ENCODE peak calls at places on chromosome 11, in nine cellular contexts. One of them, this sample, is unnamed.

GRCh38 chr11:117972589-117973445 is 13.4 kb upstream of the IL10RA start:
- DNase-seq in GM06990: no peak
- DNase-seq in lower lobe of right lung: no peak
- DNase-seq in uterus: no peak
- DNase-seq in kidney epithelial cell: no peak
- DNase-seq in HepG2: no peak
- DNase-seq in thoracic aorta: no peak
- DNase-seq in keratinocyte: no peak
- DNase-seq in MM.1S: no peak
- DNase-seq in this sample: no peak

GRCh38 chr11:76626921-76627391 is 43.6 kb downstream of the LRRC32 start:
- DNase-seq in HepG2: no peak
- DNase-seq in MM.1S: peak; percentile 95
- DNase-seq in uterus: no peak
- DNase-seq in thoracic aorta: no peak
- DNase-seq in keratinocyte: no peak
- DNase-seq in GM06990: peak; percentile 82
- DNase-seq in kidney epithelial cell: no peak
- DNase-seq in lower lobe of right lung: no peak
- DNase-seq in this sample: no peak

GRCh38 chr11:67277231-67277961 is 11.1 kb downstream of the GRK2 start:
- DNase-seq in MM.1S: peak; percentile 97
- DNase-seq in uterus: peak; percentile 80
- DNase-seq in GM06990: peak; percentile 92
- DNase-seq in kidney epithelial cell: no peak
- DNase-seq in thoracic aorta: peak; percentile 56
- DNase-seq in lower lobe of right lung: peak; percentile 97
- DNase-seq in HepG2: no peak
- DNase-seq in keratinocyte: no peak
- DNase-seq in this sample: peak; percentile 91

GRCh38 chr11:77750757-77751156 is 69.8 kb downstream of the RSF1 start:
- DNase-seq in GM06990: no peak
- DNase-seq in uterus: no peak
- DNase-seq in MM.1S: no peak
- DNase-seq in thoracic aorta: no peak
- DNase-seq in kidney epithelial cell: no peak
- DNase-seq in keratinocyte: no peak
- DNase-seq in lower lobe of right lung: no peak
- DNase-seq in HepG2: no peak
- DNase-seq in this sample: no peak

GRCh38 chr11:85661972-85662664 is 2.8 kb downstream of the CREBZF start:
- DNase-seq in keratinocyte: no peak
- DNase-seq in HepG2: no peak
- DNase-seq in MM.1S: no peak
- DNase-seq in GM06990: no peak
- DNase-seq in thoracic aorta: no peak
- DNase-seq in uterus: no peak
- DNase-seq in lower lobe of right lung: no peak
- DNase-seq in kidney epithelial cell: no peak
- DNase-seq in this sample: no peak

GRCh38 chr11:4697583-4697982 is at the start of gene OR51E2:
- DNase-seq in HepG2: no peak
- DNase-seq in lower lobe of right lung: no peak
- DNase-seq in GM06990: no peak
- DNase-seq in MM.1S: no peak
- DNase-seq in kidney epithelial cell: no peak
- DNase-seq in thoracic aorta: no peak
- DNase-seq in uterus: no peak
- DNase-seq in keratinocyte: no peak
- DNase-seq in this sample: no peak

GRCh38 chr11:31118566-31118965 is 251.0 kb downstream of the DCDC1 start:
- DNase-seq in kidney epithelial cell: no peak
- DNase-seq in GM06990: no peak
- DNase-seq in lower lobe of right lung: no peak
- DNase-seq in uterus: no peak
- DNase-seq in MM.1S: no peak
- DNase-seq in keratinocyte: no peak
- DNase-seq in thoracic aorta: no peak
- DNase-seq in HepG2: no peak
- DNase-seq in this sample: no peak

GRCh38 chr11:76654310-76654851 is 16.2 kb downstream of the LRRC32 start:
- DNase-seq in GM06990: no peak
- DNase-seq in lower lobe of right lung: no peak
- DNase-seq in thoracic aorta: no peak
- DNase-seq in HepG2: no peak
- DNase-seq in kidney epithelial cell: no peak
- DNase-seq in MM.1S: no peak
- DNase-seq in keratinocyte: no peak
- DNase-seq in uterus: peak; percentile 84
- DNase-seq in this sample: peak; percentile 58

GRCh38 chr11:125591659-125592304 is 870 bp upstream of the STT3A start:
- DNase-seq in keratinocyte: no peak
- DNase-seq in MM.1S: peak; percentile 10
- DNase-seq in uterus: peak; percentile 43
- DNase-seq in thoracic aorta: peak; percentile 4
- DNase-seq in HepG2: peak; percentile 10
- DNase-seq in lower lobe of right lung: peak; percentile 59
- DNase-seq in kidney epithelial cell: no peak
- DNase-seq in GM06990: peak; percentile 70
- DNase-seq in this sample: peak; percentile 9

GRCh38 chr11:118406599-118407166 is 5.3 kb downstream of the ATP5MG start:
- DNase-seq in thoracic aorta: no peak
- DNase-seq in GM06990: peak; percentile 13
- DNase-seq in uterus: no peak
- DNase-seq in kidney epithelial cell: no peak
- DNase-seq in MM.1S: no peak
- DNase-seq in lower lobe of right lung: no peak
- DNase-seq in HepG2: no peak
- DNase-seq in keratinocyte: no peak
- DNase-seq in this sample: no peak

GRCh38 chr11:117580866-117581265 is 216.2 kb downstream of the DSCAML1 start:
- DNase-seq in GM06990: no peak
- DNase-seq in MM.1S: no peak
- DNase-seq in uterus: no peak
- DNase-seq in kidney epithelial cell: no peak
- DNase-seq in lower lobe of right lung: no peak
- DNase-seq in HepG2: no peak
- DNase-seq in keratinocyte: no peak
- DNase-seq in thoracic aorta: no peak
- DNase-seq in this sample: no peak

GRCh38 chr11:69183613-69184012 is 27.9 kb downstream of the SMIM38 start:
- DNase-seq in HepG2: no peak
- DNase-seq in MM.1S: no peak
- DNase-seq in thoracic aorta: no peak
- DNase-seq in keratinocyte: no peak
- DNase-seq in GM06990: no peak
- DNase-seq in kidney epithelial cell: no peak
- DNase-seq in lower lobe of right lung: no peak
- DNase-seq in uterus: no peak
- DNase-seq in this sample: no peak

GRCh38 chr11:70813651-70814050 is 415.3 kb downstream of the CTTN start:
- DNase-seq in MM.1S: no peak
- DNase-seq in kidney epithelial cell: no peak
- DNase-seq in uterus: no peak
- DNase-seq in lower lobe of right lung: no peak
- DNase-seq in GM06990: no peak
- DNase-seq in HepG2: no peak
- DNase-seq in thoracic aorta: no peak
- DNase-seq in keratinocyte: no peak
- DNase-seq in this sample: no peak
- H3K27me3 ChIP-seq in MM.1S: peaks cover 88% of the 10 kb centered on the region
- H3K27me3 ChIP-seq in kidney epithelial cell: no peaks in the 10 kb centered on the region
- H3K27me3 ChIP-seq in uterus: no peaks in the 10 kb centered on the region
- H3K27me3 ChIP-seq in lower lobe of right lung: no peaks in the 10 kb centered on the region
- H3K27me3 ChIP-seq in GM06990: peaks cover 1% of the 10 kb centered on the region
- H3K27me3 ChIP-seq in HepG2: no peaks in the 10 kb centered on the region
- H3K27me3 ChIP-seq in thoracic aorta: no peaks in the 10 kb centered on the region
- H3K27me3 ChIP-seq in keratinocyte: no peaks in the 10 kb centered on the region
- H3K27me3 ChIP-seq in this sample: no peaks in the 10 kb centered on the region

DNA sequence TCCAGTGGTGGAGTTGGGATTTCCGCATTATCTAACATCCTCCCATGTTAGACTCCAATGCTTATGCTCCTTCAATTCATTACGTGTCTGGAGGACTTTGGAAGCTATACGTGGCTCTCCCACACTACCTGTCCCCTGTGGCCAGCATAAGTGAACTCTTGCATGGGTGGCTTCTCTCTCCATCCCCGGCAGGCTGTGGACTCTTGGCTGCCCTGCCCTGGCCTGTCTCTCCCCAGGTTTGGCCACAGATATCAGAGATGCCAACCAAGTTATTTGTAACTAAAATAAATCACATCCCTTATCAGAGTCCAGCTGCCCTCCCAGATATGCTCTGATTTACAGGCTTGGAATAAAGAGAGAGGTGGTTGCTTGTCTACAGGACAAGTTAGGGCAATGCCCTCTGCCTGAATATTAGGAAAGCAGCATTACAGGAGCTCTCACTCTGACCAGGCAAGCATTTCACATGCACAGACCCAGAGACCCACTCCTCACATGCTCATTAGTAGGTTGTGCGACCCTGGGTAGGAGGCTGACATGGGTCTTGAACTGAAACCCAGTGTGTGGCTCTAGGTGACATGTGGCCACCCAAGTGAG is 4.6 kb downstream of the CD44 start:
- DNase-seq in HepG2: no peak
- DNase-seq in keratinocyte: no peak
- DNase-seq in lower lobe of right lung: no peak
- DNase-seq in MM.1S: no peak
- DNase-seq in uterus: no peak
- DNase-seq in kidney epithelial cell: no peak
- DNase-seq in GM06990: no peak
- DNase-seq in thoracic aorta: no peak
- DNase-seq in this sample: no peak
- H3K4me3 ChIP-seq in HepG2: no peak overlapping the region
- H3K4me3 ChIP-seq in keratinocyte: peak overlapping the region; percentile 98
- H3K4me3 ChIP-seq in lower lobe of right lung: peak overlapping the region; percentile 24
- H3K4me3 ChIP-seq in MM.1S: peak overlapping the region; percentile 47
- H3K4me3 ChIP-seq in uterus: peak overlapping the region; percentile 13
- H3K4me3 ChIP-seq in kidney epithelial cell: peak overlapping the region; percentile 5
- H3K4me3 ChIP-seq in GM06990: peak overlapping the region; percentile 84
- H3K4me3 ChIP-seq in thoracic aorta: peak overlapping the region; percentile 40
- H3K4me3 ChIP-seq in this sample: no peak overlapping the region

GRCh38 chr11:123457187-123457770 is 27.2 kb downstream of the GRAMD1B start:
- DNase-seq in GM06990: no peak
- DNase-seq in thoracic aorta: no peak
- DNase-seq in uterus: no peak
- DNase-seq in lower lobe of right lung: peak; percentile 63
- DNase-seq in keratinocyte: no peak
- DNase-seq in HepG2: no peak
- DNase-seq in kidney epithelial cell: no peak
- DNase-seq in MM.1S: no peak
- DNase-seq in this sample: no peak

GRCh38 chr11:123460006-123460700 is 30.1 kb downstream of the GRAMD1B start:
- DNase-seq in lower lobe of right lung: no peak
- DNase-seq in HepG2: no peak
- DNase-seq in uterus: no peak
- DNase-seq in thoracic aorta: no peak
- DNase-seq in kidney epithelial cell: no peak
- DNase-seq in keratinocyte: no peak
- DNase-seq in GM06990: no peak
- DNase-seq in MM.1S: no peak
- DNase-seq in this sample: no peak

GRCh38 chr11:123458501-123458900 is 28.4 kb downstream of the GRAMD1B start:
- DNase-seq in kidney epithelial cell: no peak
- DNase-seq in MM.1S: no peak
- DNase-seq in GM06990: no peak
- DNase-seq in uterus: no peak
- DNase-seq in HepG2: no peak
- DNase-seq in thoracic aorta: no peak
- DNase-seq in lower lobe of right lung: no peak
- DNase-seq in keratinocyte: no peak
- DNase-seq in this sample: no peak

DNA sequence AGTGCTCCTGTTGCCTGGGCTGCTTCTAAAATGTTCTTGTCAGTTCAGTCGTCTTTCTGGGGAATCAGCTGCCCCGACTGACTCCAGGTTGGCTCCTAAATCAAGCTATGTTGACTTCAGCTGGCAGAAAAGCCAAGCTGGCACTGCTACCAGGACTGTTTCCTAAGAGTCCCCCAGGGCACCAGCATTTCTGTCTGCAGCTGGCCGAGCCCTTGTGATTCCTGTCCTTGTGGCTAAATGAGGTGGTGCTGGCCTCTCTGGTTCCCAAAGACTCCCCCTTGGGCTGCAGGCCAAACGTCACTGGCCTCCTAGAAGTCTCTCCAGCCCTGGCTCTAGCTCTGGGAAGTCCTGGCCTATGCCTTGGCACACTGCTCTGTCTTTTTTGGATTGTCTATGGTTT is 31.1 kb downstream of the GRAMD1B start:
- DNase-seq in MM.1S: no peak
- DNase-seq in uterus: no peak
- DNase-seq in GM06990: no peak
- DNase-seq in kidney epithelial cell: no peak
- DNase-seq in keratinocyte: no peak
- DNase-seq in thoracic aorta: no peak
- DNase-seq in HepG2: no peak
- DNase-seq in lower lobe of right lung: no peak
- DNase-seq in this sample: peak; percentile 68
- TF ChIP-seq CTCF in MM.1S: no peak
- TF ChIP-seq CTCF in uterus: no peak
- TF ChIP-seq CTCF in GM06990: no peak
- TF ChIP-seq CTCF in kidney epithelial cell: no peak
- TF ChIP-seq CTCF in keratinocyte: no peak
- TF ChIP-seq CTCF in thoracic aorta: no peak
- TF ChIP-seq CTCF in HepG2: no peak
- TF ChIP-seq CTCF in lower lobe of right lung: no peak
- TF ChIP-seq CTCF in this sample: peak; percentile 7

GRCh38 chr11:79439430-79439892 is 1.4 kb downstream of the TENM4 start:
- DNase-seq in MM.1S: peak; percentile 18
- DNase-seq in GM06990: peak; percentile 6
- DNase-seq in HepG2: no peak
- DNase-seq in keratinocyte: no peak
- DNase-seq in lower lobe of right lung: no peak
- DNase-seq in thoracic aorta: no peak
- DNase-seq in kidney epithelial cell: no peak
- DNase-seq in uterus: peak; percentile 21
- DNase-seq in this sample: no peak

GRCh38 chr11:79439893-79440450 is 858 bp downstream of the TENM4 start:
- DNase-seq in GM06990: peak; percentile 18
- DNase-seq in thoracic aorta: no peak
- DNase-seq in uterus: peak; percentile 45
- DNase-seq in lower lobe of right lung: peak; percentile 44
- DNase-seq in HepG2: no peak
- DNase-seq in MM.1S: no peak
- DNase-seq in keratinocyte: no peak
- DNase-seq in kidney epithelial cell: no peak
- DNase-seq in this sample: no peak

GRCh38 chr11:79440451-79441158 is at the start of gene TENM4:
- DNase-seq in thoracic aorta: peak; percentile 39
- DNase-seq in GM06990: peak; percentile 52
- DNase-seq in MM.1S: peak; percentile 55
- DNase-seq in keratinocyte: no peak
- DNase-seq in uterus: peak; percentile 73
- DNase-seq in HepG2: no peak
- DNase-seq in lower lobe of right lung: peak; percentile 60
- DNase-seq in kidney epithelial cell: peak; percentile 76
- DNase-seq in this sample: peak; percentile 50

GRCh38 chr11:79438631-79439429 is 2.0 kb downstream of the TENM4 start:
- DNase-seq in HepG2: no peak
- DNase-seq in GM06990: peak; percentile 25
- DNase-seq in keratinocyte: no peak
- DNase-seq in uterus: peak; percentile 28
- DNase-seq in kidney epithelial cell: no peak
- DNase-seq in MM.1S: peak; percentile 13
- DNase-seq in thoracic aorta: no peak
- DNase-seq in lower lobe of right lung: no peak
- DNase-seq in this sample: peak; percentile 9

GRCh38 chr11:79441159-79441875 is 487 bp upstream of the TENM4 start:
- DNase-seq in lower lobe of right lung: no peak
- DNase-seq in kidney epithelial cell: no peak
- DNase-seq in thoracic aorta: no peak
- DNase-seq in MM.1S: no peak
- DNase-seq in keratinocyte: no peak
- DNase-seq in uterus: peak; percentile 15
- DNase-seq in HepG2: no peak
- DNase-seq in GM06990: peak; percentile 1
- DNase-seq in this sample: peak; percentile 5
- H3K27me3 ChIP-seq in lower lobe of right lung: peaks cover 88% of the 10 kb centered on the region
- H3K27me3 ChIP-seq in kidney epithelial cell: no peaks in the 10 kb centered on the region
- H3K27me3 ChIP-seq in thoracic aorta: no peaks in the 10 kb centered on the region
- H3K27me3 ChIP-seq in MM.1S: peaks cover 48% of the 10 kb centered on the region
- H3K27me3 ChIP-seq in keratinocyte: no peaks in the 10 kb centered on the region
- H3K27me3 ChIP-seq in uterus: peaks cover 8% of the 10 kb centered on the region
- H3K27me3 ChIP-seq in HepG2: peaks cover 3% of the 10 kb centered on the region
- H3K27me3 ChIP-seq in GM06990: peaks cover 7% of the 10 kb centered on the region
- H3K27me3 ChIP-seq in this sample: peaks cover 80% of the 10 kb centered on the region